ENCODE peak calls at places on chromosomes 13 and 19, in eight cellular contexts. One of them, this sample, is unnamed.

GRCh38 chr13:97043302-97043701 is 49.0 kb upstream of the OXGR1 start:
- DNase-seq in A549: no peak
- DNase-seq in neural progenitor cell: no peak
- DNase-seq in tibial artery: no peak
- DNase-seq in lower lobe of right lung: no peak
- DNase-seq in BJ: peak
- DNase-seq in psoas muscle: no peak
- DNase-seq in adrenal gland: no peak
- DNase-seq in this sample: no peak

GRCh38 chr19:47781590-47782318 is 3.3 kb downstream of the SELENOW start:
- DNase-seq in lower lobe of right lung: no peak
- DNase-seq in adrenal gland: peak
- DNase-seq in BJ: no peak
- DNase-seq in neural progenitor cell: no peak
- DNase-seq in tibial artery: peak
- DNase-seq in psoas muscle: no peak
- DNase-seq in A549: no peak
- DNase-seq in this sample: no peak

GRCh38 chr19:35194022-35194984 is 34.2 kb downstream of the FAM187B start:
- DNase-seq in BJ: no peak
- DNase-seq in A549: no peak
- DNase-seq in psoas muscle: no peak
- DNase-seq in tibial artery: no peak
- DNase-seq in lower lobe of right lung: no peak
- DNase-seq in neural progenitor cell: no peak
- DNase-seq in adrenal gland: no peak
- DNase-seq in this sample: no peak

GRCh38 chr13:74442751-74443150 is 308.5 kb upstream of the KLF12 start:
- DNase-seq in psoas muscle: no peak
- DNase-seq in lower lobe of right lung: no peak
- DNase-seq in A549: no peak
- DNase-seq in neural progenitor cell: no peak
- DNase-seq in adrenal gland: no peak
- DNase-seq in BJ: no peak
- DNase-seq in tibial artery: no peak
- DNase-seq in this sample: no peak

GRCh38 chr13:23979361-23980159 is 82.3 kb upstream of the C1QTNF9B start:
- DNase-seq in lower lobe of right lung: peak
- DNase-seq in BJ: peak
- DNase-seq in A549: peak
- DNase-seq in adrenal gland: peak
- DNase-seq in tibial artery: peak
- DNase-seq in neural progenitor cell: peak
- DNase-seq in psoas muscle: peak
- DNase-seq in this sample: peak

GRCh38 chr13:108993346-108993745 is 363.9 kb downstream of the MYO16 start:
- DNase-seq in psoas muscle: no peak
- DNase-seq in lower lobe of right lung: no peak
- DNase-seq in neural progenitor cell: no peak
- DNase-seq in A549: no peak
- DNase-seq in BJ: no peak
- DNase-seq in tibial artery: no peak
- DNase-seq in adrenal gland: no peak
- DNase-seq in this sample: no peak

GRCh38 chr19:49201042-49201441 is 43.5 kb downstream of the TRPM4 start:
- DNase-seq in neural progenitor cell: no peak
- DNase-seq in BJ: no peak
- DNase-seq in lower lobe of right lung: no peak
- DNase-seq in tibial artery: no peak
- DNase-seq in A549: no peak
- DNase-seq in adrenal gland: no peak
- DNase-seq in psoas muscle: no peak
- DNase-seq in this sample: no peak

GRCh38 chr13:94707400-94708021 is 4.8 kb downstream of the SOX21 start:
- DNase-seq in neural progenitor cell: peak
- DNase-seq in A549: peak
- DNase-seq in BJ: no peak
- DNase-seq in tibial artery: no peak
- DNase-seq in psoas muscle: no peak
- DNase-seq in adrenal gland: no peak
- DNase-seq in lower lobe of right lung: no peak
- DNase-seq in this sample: no peak

GRCh38 chr13:97000295-97000925 is 6.1 kb upstream of the OXGR1 start:
- DNase-seq in A549: no peak
- DNase-seq in lower lobe of right lung: no peak
- DNase-seq in tibial artery: no peak
- DNase-seq in adrenal gland: no peak
- DNase-seq in psoas muscle: no peak
- DNase-seq in neural progenitor cell: no peak
- DNase-seq in BJ: no peak
- DNase-seq in this sample: no peak

GRCh38 chr13:107866666-107867623 is 348.4 kb downstream of the LIG4 start:
- DNase-seq in lower lobe of right lung: no peak
- DNase-seq in adrenal gland: no peak
- DNase-seq in BJ: no peak
- DNase-seq in neural progenitor cell: peak
- DNase-seq in A549: no peak
- DNase-seq in psoas muscle: no peak
- DNase-seq in tibial artery: no peak
- DNase-seq in this sample: peak

GRCh38 chr19:48752511-48753365 is at the start of gene FUT1:
- DNase-seq in BJ: no peak
- DNase-seq in adrenal gland: peak
- DNase-seq in neural progenitor cell: peak
- DNase-seq in A549: no peak
- DNase-seq in tibial artery: peak
- DNase-seq in lower lobe of right lung: peak
- DNase-seq in psoas muscle: peak
- DNase-seq in this sample: peak

GRCh38 chr13:97344250-97345175 is 89.5 kb upstream of the RAP2A start:
- DNase-seq in BJ: no peak
- DNase-seq in adrenal gland: peak
- DNase-seq in neural progenitor cell: peak
- DNase-seq in lower lobe of right lung: peak
- DNase-seq in A549: peak
- DNase-seq in psoas muscle: peak
- DNase-seq in tibial artery: peak
- DNase-seq in this sample: no peak

GRCh38 chr13:100738176-100738855 is 63.7 kb upstream of the TMTC4 start:
- DNase-seq in A549: no peak
- DNase-seq in BJ: no peak
- DNase-seq in psoas muscle: no peak
- DNase-seq in adrenal gland: no peak
- DNase-seq in neural progenitor cell: no peak
- DNase-seq in lower lobe of right lung: no peak
- DNase-seq in tibial artery: no peak
- DNase-seq in this sample: no peak

GRCh38 chr19:52664461-52664860 is 26.3 kb upstream of the ZNF83 start:
- DNase-seq in psoas muscle: no peak
- DNase-seq in adrenal gland: no peak
- DNase-seq in tibial artery: no peak
- DNase-seq in neural progenitor cell: peak
- DNase-seq in BJ: no peak
- DNase-seq in A549: no peak
- DNase-seq in lower lobe of right lung: no peak
- DNase-seq in this sample: no peak

GRCh38 chr19:6233051-6233826 is 46.5 kb downstream of the MLLT1 start:
- DNase-seq in adrenal gland: peak
- DNase-seq in A549: no peak
- DNase-seq in tibial artery: peak
- DNase-seq in psoas muscle: peak
- DNase-seq in BJ: no peak
- DNase-seq in lower lobe of right lung: peak
- DNase-seq in neural progenitor cell: no peak
- DNase-seq in this sample: no peak

GRCh38 chr13:66835040-66835628 is 395.0 kb downstream of the PCDH9 start:
- DNase-seq in BJ: no peak
- DNase-seq in A549: peak
- DNase-seq in psoas muscle: peak
- DNase-seq in tibial artery: peak
- DNase-seq in neural progenitor cell: peak
- DNase-seq in adrenal gland: peak
- DNase-seq in lower lobe of right lung: no peak
- DNase-seq in this sample: no peak
- TF ChIP-seq CTCF in BJ: no peak
- TF ChIP-seq CTCF in A549: no peak
- TF ChIP-seq CTCF in psoas muscle: no peak
- TF ChIP-seq CTCF in tibial artery: no peak
- TF ChIP-seq CTCF in neural progenitor cell: no peak
- TF ChIP-seq CTCF in adrenal gland: no peak
- TF ChIP-seq CTCF in lower lobe of right lung: no peak
- TF ChIP-seq CTCF in this sample: no peak

DNA sequence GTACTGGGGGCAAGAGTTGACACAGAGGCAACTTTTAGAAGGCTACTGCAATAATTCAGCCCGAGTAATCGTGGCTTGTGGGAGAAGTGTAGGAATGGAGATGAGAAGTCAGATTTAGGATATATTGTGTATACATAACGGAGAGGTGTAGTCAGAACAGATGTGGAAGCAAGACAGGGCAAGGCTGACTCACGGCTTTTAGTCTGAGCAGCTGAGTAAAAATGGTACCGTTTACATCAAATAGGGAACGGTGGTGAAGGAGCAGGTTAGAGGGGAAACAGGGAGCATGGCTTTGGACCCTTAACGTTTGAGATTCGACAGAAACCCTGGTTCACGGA is 796 bp upstream of the LSM14A start:
- DNase-seq in tibial artery: no peak
- DNase-seq in neural progenitor cell: no peak
- DNase-seq in lower lobe of right lung: no peak
- DNase-seq in adrenal gland: no peak
- DNase-seq in psoas muscle: no peak
- DNase-seq in BJ: peak
- DNase-seq in A549: no peak
- DNase-seq in this sample: no peak
- TF ChIP-seq CTCF in tibial artery: no peak
- TF ChIP-seq CTCF in neural progenitor cell: no peak
- TF ChIP-seq CTCF in lower lobe of right lung: no peak
- TF ChIP-seq CTCF in adrenal gland: no peak
- TF ChIP-seq CTCF in psoas muscle: no peak
- TF ChIP-seq CTCF in BJ: no peak
- TF ChIP-seq CTCF in A549: no peak
- TF ChIP-seq CTCF in this sample: no peak

GRCh38 chr19:8366961-8367326 is 3.0 kb downstream of the ANGPTL4 start:
- DNase-seq in neural progenitor cell: no peak
- DNase-seq in BJ: no peak
- DNase-seq in lower lobe of right lung: no peak
- DNase-seq in psoas muscle: no peak
- DNase-seq in A549: no peak
- DNase-seq in adrenal gland: peak
- DNase-seq in tibial artery: no peak
- DNase-seq in this sample: no peak

GRCh38 chr19:8366121-8366581 is 2.2 kb downstream of the ANGPTL4 start:
- DNase-seq in lower lobe of right lung: peak
- DNase-seq in neural progenitor cell: no peak
- DNase-seq in BJ: no peak
- DNase-seq in adrenal gland: no peak
- DNase-seq in tibial artery: no peak
- DNase-seq in psoas muscle: peak
- DNase-seq in A549: no peak
- DNase-seq in this sample: no peak

GRCh38 chr19:8367327-8368001 is 3.5 kb downstream of the ANGPTL4 start:
- DNase-seq in neural progenitor cell: peak
- DNase-seq in adrenal gland: peak
- DNase-seq in BJ: peak
- DNase-seq in tibial artery: peak
- DNase-seq in psoas muscle: peak
- DNase-seq in A549: peak
- DNase-seq in lower lobe of right lung: peak
- DNase-seq in this sample: no peak

GRCh38 chr19:8361921-8362793 is 1.8 kb upstream of the ANGPTL4 start:
- DNase-seq in lower lobe of right lung: peak
- DNase-seq in adrenal gland: peak
- DNase-seq in tibial artery: peak
- DNase-seq in BJ: peak
- DNase-seq in neural progenitor cell: no peak
- DNase-seq in psoas muscle: peak
- DNase-seq in A549: peak
- DNase-seq in this sample: no peak

DNA sequence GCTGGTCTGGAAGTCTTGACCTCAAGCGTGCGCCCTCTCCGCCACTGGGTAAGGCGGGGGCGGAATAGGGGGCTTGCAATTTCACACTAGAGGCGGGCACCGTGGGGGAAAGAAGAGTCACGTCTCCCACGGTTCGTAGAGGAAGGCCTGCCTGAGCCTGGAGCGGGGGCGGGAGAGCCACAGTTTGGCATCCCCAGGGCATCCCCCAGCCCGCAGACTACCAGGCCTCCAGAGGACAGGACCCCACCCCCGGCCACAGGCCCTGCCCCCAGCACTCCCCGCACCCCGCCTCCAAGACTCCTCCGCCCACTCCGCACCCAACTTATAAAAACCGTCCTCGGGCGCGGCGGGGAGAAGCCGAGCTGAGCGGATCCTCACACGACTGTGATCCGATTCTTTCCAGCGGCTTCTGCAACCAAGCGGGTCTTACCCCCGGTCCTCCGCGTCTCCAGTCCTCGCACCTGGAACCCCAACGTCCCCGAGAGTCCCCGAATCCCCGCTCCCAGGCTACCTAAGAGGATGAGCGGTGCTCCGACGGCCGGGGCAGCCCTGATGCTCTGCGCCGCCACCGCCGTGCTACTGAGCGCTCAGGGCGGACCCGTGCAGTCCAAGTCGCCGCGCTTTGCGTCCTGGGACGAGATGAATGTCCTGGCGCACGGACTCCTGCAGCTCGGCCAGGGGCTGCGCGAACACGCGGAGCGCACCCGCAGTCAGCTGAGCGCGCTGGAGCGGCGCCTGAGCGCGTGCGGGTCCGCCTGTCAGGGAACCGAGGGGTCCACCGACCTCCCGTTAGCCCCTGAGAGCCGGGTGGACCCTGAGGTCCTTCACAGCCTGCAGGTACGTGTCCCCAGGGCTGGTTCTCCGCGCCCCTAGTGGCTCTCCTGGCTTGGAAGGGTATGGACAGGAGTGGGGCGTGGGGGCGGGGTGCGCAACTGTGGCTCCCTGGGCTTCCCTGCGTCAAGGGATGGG is at the start of gene ANGPTL4:
- DNase-seq in adrenal gland: peak
- DNase-seq in tibial artery: peak
- DNase-seq in A549: peak
- DNase-seq in BJ: no peak
- DNase-seq in neural progenitor cell: peak
- DNase-seq in psoas muscle: peak
- DNase-seq in lower lobe of right lung: peak
- DNase-seq in this sample: peak
- TF ChIP-seq CTCF in adrenal gland: no peak
- TF ChIP-seq CTCF in tibial artery: peak
- TF ChIP-seq CTCF in A549: no peak
- TF ChIP-seq CTCF in BJ: peak
- TF ChIP-seq CTCF in neural progenitor cell: peak
- TF ChIP-seq CTCF in psoas muscle: peak
- TF ChIP-seq CTCF in lower lobe of right lung: no peak
- TF ChIP-seq CTCF in this sample: peak

DNA sequence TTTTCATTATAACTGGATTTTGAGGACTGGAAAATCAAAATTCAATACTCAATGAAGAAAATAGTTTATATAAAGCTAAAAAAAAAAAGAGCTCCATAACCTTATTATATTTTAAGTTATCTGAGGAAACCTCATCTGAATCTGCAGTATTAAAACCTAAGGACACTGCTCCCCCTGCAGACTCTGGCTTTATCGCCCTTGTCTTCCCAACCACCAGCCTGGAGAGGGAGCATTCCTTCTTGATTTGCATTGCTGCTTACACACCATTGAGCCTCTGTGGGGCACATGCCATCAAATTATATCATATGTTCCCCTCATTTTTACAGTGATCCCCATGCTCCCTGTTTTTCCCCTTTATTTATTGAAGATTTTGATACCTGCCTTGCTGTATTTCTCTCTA is 871.4 kb upstream of the GPC6 start:
- DNase-seq in neural progenitor cell: peak
- DNase-seq in lower lobe of right lung: no peak
- DNase-seq in psoas muscle: no peak
- DNase-seq in adrenal gland: no peak
- DNase-seq in A549: peak
- DNase-seq in BJ: no peak
- DNase-seq in tibial artery: no peak
- DNase-seq in this sample: no peak
- TF ChIP-seq CTCF in neural progenitor cell: peak
- TF ChIP-seq CTCF in lower lobe of right lung: no peak
- TF ChIP-seq CTCF in psoas muscle: no peak
- TF ChIP-seq CTCF in adrenal gland: no peak
- TF ChIP-seq CTCF in A549: no peak
- TF ChIP-seq CTCF in BJ: no peak
- TF ChIP-seq CTCF in tibial artery: no peak
- TF ChIP-seq CTCF in this sample: peak